ENCODE peak calls at places on chromosomes 12 and 14, in six cellular contexts. R is activated T-cell treated with anti-CD3 and anti-CD28 coated beads, Interleukin-2, amount 50 U/mL, for 72 hours; K is activated CD4-positive, alpha-beta T cell treated with anti-CD3 and anti-CD28 coated beads for 48 hours; M is CD4-positive, alpha-beta memory T cell; I is effector CD4-positive, alpha-beta T cell; S is NCI-H2171. D is an unnamed sample.

GRCh38 chr14:101681795-101682194 is 79.7 kb upstream of the PPP2R5C start:
- DNase-seq in R (no peak), K (no peak), M (no peak), I (no peak), S (no peak), D (no peak)

GRCh38 chr12:4037747-4038312 is 164.6 kb upstream of the PARP11 start:
- DNase-seq in R (no peak), K (no peak), M (peak; percentile 6), I (no peak), S (peak; percentile 39), D (no peak)

GRCh38 chr14:106141242-106142220 is 615.1 kb downstream of the TMEM121 start:
- DNase-seq in R (peak; percentile 82), K (peak; percentile 85), M (peak; percentile 30), I (peak; percentile 15), S (no peak), D (peak; percentile 3)

GRCh38 chr12:1591029-1591428 is 3.4 kb downstream of the FBXL14 start:
- DNase-seq in R (peak; percentile 50), K (peak; percentile 41), M (peak; percentile 62), I (peak; percentile 40), S (no peak), D (peak; percentile 50)

GRCh38 chr12:53427905-53428594 is 4.4 kb downstream of the AMHR2 start:
- DNase-seq in R (peak; percentile 70), K (peak; percentile 68), M (no peak), I (no peak), S (no peak), D (no peak)

GRCh38 chr14:99229654-99230215 is 42.3 kb downstream of the BCL11B start:
- DNase-seq in R (no peak), K (no peak), M (peak; percentile 53), I (peak; percentile 42), S (no peak), D (no peak)

GRCh38 chr12:118328486-118329340 is 44.0 kb downstream of the TAOK3 start:
- DNase-seq in R (no peak), K (no peak), M (no peak), I (no peak), S (no peak), D (no peak)

GRCh38 chr14:104647467-104648063 is 41.9 kb upstream of the INF2 start:
- DNase-seq in R (no peak), K (no peak), M (no peak), I (no peak), S (no peak), D (no peak)

GRCh38 chr12:120130011-120130410 is 13.5 kb upstream of the RAB35 start:
- DNase-seq in R (no peak), K (no peak), M (no peak), I (no peak), S (no peak), D (no peak)

GRCh38 chr12:78759387-78759786 is 105.2 kb upstream of the SYT1 start:
- DNase-seq in R (no peak), K (no peak), M (no peak), I (no peak), S (no peak), D (no peak)

GRCh38 chr12:123131291-123131831 is 19.5 kb downstream of the PITPNM2 start:
- DNase-seq in R (no peak), K (no peak), M (no peak), I (no peak), S (peak; percentile 42), D (no peak)

GRCh38 chr12:99386907-99387306 is 260.6 kb upstream of the GARIN6 start:
- DNase-seq in R (no peak), K (no peak), M (no peak), I (no peak), S (peak; percentile 17), D (peak; percentile 18)

GRCh38 chr14:35159742-35160409 is 37.5 kb downstream of the PRORP start:
- DNase-seq in R (no peak), K (no peak), M (no peak), I (no peak), S (no peak), D (no peak)

GRCh38 chr12:47841506-47841905 is 21.8 kb upstream of the HDAC7 start:
- DNase-seq in R (no peak), K (no peak), M (no peak), I (no peak), S (no peak), D (no peak)

GRCh38 chr12:62113366-62114011 is 146.7 kb upstream of the USP15 start:
- DNase-seq in R (no peak), K (no peak), M (no peak), I (no peak), S (no peak), D (no peak)

GRCh38 chr12:62783881-62784280 is 151.1 kb downstream of the PPM1H start:
- DNase-seq in R (no peak), K (no peak), M (no peak), I (no peak), S (no peak), D (no peak)

GRCh38 chr12:107514887-107515445 is 170.6 kb upstream of the PWP1 start:
- DNase-seq in R (no peak), K (no peak), M (no peak), I (no peak), S (no peak), D (no peak)

GRCh38 chr14:75292016-75292646 is 13.5 kb downstream of the FOS start:
- DNase-seq in R (no peak), K (no peak), M (no peak), I (no peak), S (no peak), D (no peak)

GRCh38 chr12:89840162-89840922 is 131.7 kb upstream of the ATP2B1 start:
- DNase-seq in R (no peak), K (no peak), M (no peak), I (no peak), S (no peak), D (no peak)

GRCh38 chr14:80202888-80203562 is 8.3 kb downstream of the DIO2 start:
- DNase-seq in R (peak; percentile 21), K (peak; percentile 51), M (no peak), I (no peak), S (no peak), D (peak; percentile 14)

GRCh38 chr12:121009744-121010143 is 6.5 kb downstream of the C12orf43 start:
- DNase-seq in R (no peak), K (no peak), M (no peak), I (no peak), S (peak; percentile 18), D (no peak)

GRCh38 chr14:51394391-51394790 is 154.3 kb downstream of the TMX1 start:
- DNase-seq in R (no peak), K (no peak), M (no peak), I (no peak), S (no peak), D (no peak)

GRCh38 chr12:132280436-132280835 is 49.0 kb downstream of the GALNT9 start:
- DNase-seq in R (no peak), K (no peak), M (no peak), I (no peak), S (no peak), D (no peak)

GRCh38 chr14:90820958-90821357 is 4.7 kb upstream of the TTC7B start:
- DNase-seq in R (peak; percentile 90), K (peak; percentile 89), M (peak; percentile 65), I (peak; percentile 41), S (peak; percentile 79), D (peak; percentile 74)

GRCh38 chr14:73755434-73756014 is 41.3 kb upstream of the PNMA1 start:
- DNase-seq in R (no peak), K (no peak), M (no peak), I (no peak), S (no peak), D (no peak)

GRCh38 chr12:110790301-110790700 is 47.6 kb upstream of the PPP1CC start:
- DNase-seq in R (no peak), K (no peak), M (no peak), I (no peak), S (no peak), D (no peak)

GRCh38 chr14:96094656-96095055 is 55.5 kb downstream of the C14orf132 start:
- DNase-seq in R (no peak), K (no peak), M (no peak), I (no peak), S (no peak), D (no peak)

GRCh38 chr14:71521736-71522135 is 410.5 kb upstream of the RGS6 start:
- DNase-seq in R (no peak), K (no peak), M (no peak), I (no peak), S (no peak), D (no peak)

GRCh38 chr12:49946086-49946485 is 4.5 kb upstream of the AQP2 start:
- DNase-seq in R (no peak), K (no peak), M (no peak), I (no peak), S (no peak), D (no peak)

GRCh38 chr12:53866727-53867126 is 71.9 kb upstream of the HOXC13 start:
- DNase-seq in R (no peak), K (no peak), M (no peak), I (no peak), S (no peak), D (no peak)

GRCh38 chr12:25337916-25338315 is 87.2 kb upstream of the KRAS start:
- DNase-seq in R (no peak), K (no peak), M (no peak), I (no peak), S (no peak), D (no peak)

GRCh38 chr14:49946320-49947141 is 53.6 kb downstream of the ARF6 start:
- DNase-seq in R (peak; percentile 41), K (peak; percentile 49), M (peak; percentile 45), I (no peak), S (peak; percentile 89), D (no peak)

GRCh38 chr14:75566321-75566720 is 12.1 kb upstream of the FLVCR2 start:
- DNase-seq in R (peak; percentile 93), K (peak; percentile 92), M (peak; percentile 74), I (peak; percentile 37), S (no peak), D (peak; percentile 39)

GRCh38 chr12:19938031-19938430 is 430.3 kb upstream of the PDE3A start:
- DNase-seq in R (no peak), K (no peak), M (no peak), I (no peak), S (no peak), D (no peak)

GRCh38 chr12:48183091-48183875 is at the start of gene CCDC184:
- DNase-seq in R (peak; percentile 77), K (peak; percentile 72), M (peak; percentile 88), I (peak; percentile 69), S (peak; percentile 90), D (peak; percentile 85)